ENCODE peak calls at places on chromosomes 1 and 21, in seven cellular contexts. R is DND-41, C is omental fat pad, D is cardiac muscle cell, P is endodermal cell, I is kidney epithelial cell, V is GM12865. Z is an unnamed sample.

GRCh38 chr1:212595229-212595628 is 13.3 kb upstream of the ATF3 start:
- DNase-seq in R (no peak), C (no peak), D (no peak), P (no peak), I (no peak), V (no peak), Z (no peak)

GRCh38 chr1:153542956-153543737 is 2.4 kb upstream of the S100A5 start:
- DNase-seq in R (peak), C (no peak), D (no peak), P (no peak), I (no peak), V (no peak), Z (no peak)

GRCh38 chr1:205214756-205215155 is 3.3 kb upstream of the DSTYK start:
- DNase-seq in R (no peak), C (no peak), D (no peak), P (no peak), I (no peak), V (no peak), Z (no peak)

GRCh38 chr21:45388011-45388521 is 16.9 kb upstream of the COL18A1 start:
- DNase-seq in R (no peak), C (no peak), D (peak), P (peak), I (no peak), V (no peak), Z (no peak)

GRCh38 chr1:228094432-228095016 is 8.6 kb downstream of the C1orf35 start:
- DNase-seq in R (peak), C (peak), D (no peak), P (peak), I (no peak), V (peak), Z (peak)

GRCh38 chr1:11492235-11492634 is 13.3 kb downstream of the DISP3 start:
- DNase-seq in R (no peak), C (no peak), D (no peak), P (no peak), I (no peak), V (no peak), Z (no peak)

GRCh38 chr1:239268007-239268406 is 118.4 kb upstream of the CHRM3 start:
- DNase-seq in R (no peak), C (no peak), D (no peak), P (no peak), I (no peak), V (no peak), Z (no peak)

GRCh38 chr1:94560333-94560732 is 18.8 kb upstream of the F3 start:
- DNase-seq in R (no peak), C (no peak), D (no peak), P (no peak), I (no peak), V (no peak), Z (no peak)

GRCh38 chr21:41613421-41613998 is 105.6 kb upstream of the TMPRSS2 start:
- DNase-seq in R (no peak), C (no peak), D (no peak), P (no peak), I (no peak), V (no peak), Z (no peak)

GRCh38 chr1:109266965-109267364 is 16.0 kb downstream of the PSRC1 start:
- DNase-seq in R (no peak), C (no peak), D (no peak), P (no peak), I (no peak), V (no peak), Z (no peak)

GRCh38 chr21:28431527-28432200 is 561.0 kb downstream of the LTN1 start:
- DNase-seq in R (no peak), C (no peak), D (no peak), P (no peak), I (no peak), V (no peak), Z (no peak)

GRCh38 chr1:245987997-245988392 is 519.1 kb downstream of the SMYD3 start:
- DNase-seq in R (no peak), C (no peak), D (no peak), P (no peak), I (no peak), V (no peak), Z (no peak)

GRCh38 chr1:170929412-170929834 is 5.9 kb upstream of the MROH9 start:
- DNase-seq in R (no peak), C (no peak), D (no peak), P (no peak), I (no peak), V (no peak), Z (no peak)

DNA sequence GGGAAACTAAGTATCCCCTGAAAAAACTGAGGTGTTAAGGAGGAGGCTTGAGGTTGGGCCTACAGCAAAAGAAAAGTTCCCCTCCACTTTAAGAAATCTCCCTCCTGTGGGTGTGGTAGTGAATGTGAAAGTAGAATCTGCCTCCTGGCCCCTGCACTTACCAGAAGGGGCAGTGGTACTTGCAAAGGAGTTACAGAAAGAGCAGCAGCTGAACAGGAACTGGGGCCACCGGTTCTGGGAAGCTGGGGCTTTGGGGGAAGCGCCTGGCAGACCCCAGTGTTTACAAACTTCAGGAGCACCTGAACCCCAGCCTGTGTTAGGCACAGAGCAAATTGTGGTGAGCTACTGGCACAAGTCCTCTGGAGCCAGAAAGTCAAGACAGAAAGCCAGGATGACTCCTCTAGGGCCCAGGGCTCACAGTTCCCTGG is 250.2 kb upstream of the FGGY start:
- DNase-seq in R (peak), C (no peak), D (no peak), P (peak), I (no peak), V (peak), Z (no peak)
- TF ChIP-seq CTCF in R (peak), C (no peak), D (peak), P (peak), I (peak), V (peak), Z (no peak)

GRCh38 chr1:177185209-177185608 is 14.5 kb downstream of the BRINP2 start:
- DNase-seq in R (no peak), C (no peak), D (no peak), P (peak), I (no peak), V (no peak), Z (no peak)
- TF ChIP-seq CTCF in R (peak), C (no peak), D (peak), P (peak), I (peak), V (peak), Z (peak)

GRCh38 chr1:167522246-167522645 is 3.9 kb upstream of the CD247 start:
- DNase-seq in R (no peak), C (no peak), D (no peak), P (no peak), I (no peak), V (no peak), Z (no peak)

GRCh38 chr1:167524651-167525050 is 6.3 kb upstream of the CD247 start:
- DNase-seq in R (no peak), C (no peak), D (no peak), P (no peak), I (no peak), V (no peak), Z (no peak)

GRCh38 chr1:167517535-167518330 is 596 bp downstream of the CD247 start:
- DNase-seq in R (peak), C (no peak), D (no peak), P (no peak), I (no peak), V (no peak), Z (no peak)

GRCh38 chr1:167518331-167518700 is at the start of gene CD247:
- DNase-seq in R (peak), C (no peak), D (no peak), P (no peak), I (no peak), V (no peak), Z (no peak)

GRCh38 chr1:167520711-167521206 is 2.4 kb upstream of the CD247 start:
- DNase-seq in R (no peak), C (no peak), D (no peak), P (no peak), I (no peak), V (no peak), Z (no peak)
- TF ChIP-seq CTCF in R (no peak), C (no peak), D (no peak), P (peak), I (no peak), V (no peak), Z (no peak)

DNA sequence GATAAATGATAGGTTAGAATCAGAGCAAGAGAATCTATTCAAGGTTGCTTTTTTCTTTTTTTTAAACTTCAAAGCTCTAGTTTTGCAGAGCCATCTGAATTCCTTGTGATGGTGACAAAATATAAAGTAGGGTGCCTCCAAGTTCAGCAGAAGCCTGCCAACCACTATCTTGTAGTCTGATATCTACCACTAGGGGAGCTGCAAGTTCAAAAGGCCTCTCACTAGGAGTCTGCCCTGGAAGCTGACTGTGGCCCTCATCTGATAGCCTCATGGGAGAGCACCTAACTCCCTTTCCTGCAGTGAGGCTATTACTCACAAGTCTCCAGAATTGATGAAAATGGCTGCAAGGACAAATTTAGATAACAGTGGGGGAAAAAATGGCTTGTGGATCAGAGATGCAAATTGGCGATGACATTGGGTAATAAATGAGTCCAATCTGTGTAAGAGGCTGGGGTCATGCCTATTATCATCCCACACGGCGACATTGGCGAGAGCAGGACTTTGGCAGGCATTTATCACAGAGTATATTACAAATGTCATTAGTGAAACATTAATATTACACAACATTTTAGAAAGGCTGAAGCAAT is 10.7 kb upstream of the ZP4 start:
- DNase-seq in R (peak), C (no peak), D (peak), P (peak), I (no peak), V (peak), Z (no peak)
- TF ChIP-seq CTCF in R (peak), C (no peak), D (no peak), P (peak), I (peak), V (peak), Z (peak)

GRCh38 chr1:24909388-24909898 is 20.6 kb downstream of the RUNX3 start:
- DNase-seq in R (no peak), C (no peak), D (peak), P (peak), I (peak), V (no peak), Z (no peak)
- TF ChIP-seq CTCF in R (peak), C (no peak), D (peak), P (peak), I (peak), V (no peak), Z (peak)

GRCh38 chr1:202590975-202591411 is 119.3 kb downstream of the SYT2 start:
- DNase-seq in R (no peak), C (no peak), D (no peak), P (no peak), I (no peak), V (no peak), Z (no peak)

GRCh38 chr1:202596638-202597037 is 113.6 kb downstream of the SYT2 start:
- DNase-seq in R (no peak), C (no peak), D (no peak), P (no peak), I (no peak), V (no peak), Z (no peak)

GRCh38 chr1:202591523-202591922 is 118.7 kb downstream of the SYT2 start:
- DNase-seq in R (no peak), C (no peak), D (no peak), P (no peak), I (no peak), V (no peak), Z (no peak)

GRCh38 chr1:202592141-202592540 is 118.1 kb downstream of the SYT2 start:
- DNase-seq in R (no peak), C (no peak), D (no peak), P (no peak), I (no peak), V (no peak), Z (no peak)

DNA sequence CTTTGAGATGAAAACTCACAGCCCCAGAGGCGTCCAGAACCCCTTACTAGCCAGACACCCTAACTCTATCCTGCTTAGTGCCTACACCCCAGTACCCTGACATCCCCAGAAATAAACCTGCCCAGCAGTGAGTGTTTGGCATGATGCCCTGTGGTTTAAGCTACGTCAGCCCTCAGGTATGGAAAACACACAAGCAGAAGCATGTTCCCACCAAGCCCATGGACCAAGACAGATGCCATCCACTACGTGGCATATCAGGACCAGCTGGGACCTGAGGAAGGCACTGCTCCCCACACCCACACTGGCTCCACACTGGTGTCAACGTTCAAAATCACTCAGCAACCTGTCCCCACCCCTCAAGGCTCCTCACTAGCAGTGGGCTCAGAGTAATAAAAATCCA is 116.4 kb downstream of the SYT2 start:
- DNase-seq in R (no peak), C (no peak), D (no peak), P (no peak), I (peak), V (no peak), Z (no peak)
- TF ChIP-seq CTCF in R (no peak), C (no peak), D (no peak), P (no peak), I (no peak), V (no peak), Z (no peak)

GRCh38 chr1:232643227-232643626 is 13.3 kb upstream of the SIPA1L2 start:
- DNase-seq in R (no peak), C (no peak), D (no peak), P (no peak), I (no peak), V (no peak), Z (no peak)
- TF ChIP-seq CTCF in R (no peak), C (no peak), D (peak), P (peak), I (no peak), V (no peak), Z (no peak)

DNA sequence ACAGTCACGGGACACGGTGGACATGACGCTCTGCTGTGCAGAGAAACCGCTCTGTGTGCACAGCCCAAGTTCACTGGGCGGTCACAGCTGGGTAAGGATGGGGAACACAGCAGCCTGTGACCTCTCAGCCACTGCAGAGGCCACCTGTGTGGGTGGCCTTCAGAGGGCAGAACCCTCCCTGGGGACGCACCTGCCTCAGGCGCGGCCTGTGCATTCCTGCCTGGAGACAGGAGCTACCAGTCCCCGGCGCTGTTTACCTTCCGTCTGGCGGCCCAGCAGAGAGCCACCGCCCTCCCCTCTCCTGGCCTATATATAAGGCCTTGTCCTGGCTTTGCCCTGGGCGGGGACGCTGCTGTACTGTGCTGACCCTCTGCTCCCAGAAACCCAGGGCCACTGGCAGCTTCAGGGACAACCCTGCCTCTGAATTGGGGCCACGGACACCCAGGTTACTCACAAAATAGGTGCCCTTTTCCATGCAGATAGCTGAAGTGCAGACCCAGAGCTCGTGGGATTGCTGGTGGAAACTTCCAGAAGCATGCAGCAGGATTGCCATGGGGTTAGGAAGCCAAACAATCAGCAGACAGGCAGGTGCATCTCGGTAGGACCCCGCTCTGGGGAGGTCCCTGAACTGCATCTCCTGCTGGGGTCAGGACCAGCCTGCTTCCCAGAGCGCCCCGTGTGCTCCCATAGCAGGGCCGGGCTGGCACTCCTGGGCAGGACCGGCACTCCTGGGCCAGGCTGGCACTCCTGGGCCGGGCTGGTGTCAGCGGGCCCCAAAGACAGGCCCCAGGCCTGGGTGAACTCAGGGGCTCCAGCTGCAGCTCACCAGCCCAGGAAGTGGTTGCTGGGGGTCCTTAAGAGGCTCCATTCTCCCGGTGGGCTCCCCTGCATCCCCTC is 83.6 kb downstream of the SIK1 start:
- DNase-seq in R (no peak), C (no peak), D (no peak), P (no peak), I (no peak), V (no peak), Z (no peak)
- TF ChIP-seq CTCF in R (no peak), C (no peak), D (no peak), P (no peak), I (no peak), V (no peak), Z (no peak)

GRCh38 chr1:41538741-41539415 is 54.4 kb upstream of the EDN2 start:
- DNase-seq in R (no peak), C (no peak), D (no peak), P (no peak), I (no peak), V (no peak), Z (no peak)

GRCh38 chr1:41535236-41535720 is 50.8 kb upstream of the EDN2 start:
- DNase-seq in R (no peak), C (no peak), D (no peak), P (no peak), I (no peak), V (no peak), Z (no peak)

GRCh38 chr1:41536296-41536695 is 51.8 kb upstream of the EDN2 start:
- DNase-seq in R (no peak), C (no peak), D (no peak), P (no peak), I (no peak), V (no peak), Z (no peak)

GRCh38 chr1:41537788-41538351 is 53.4 kb upstream of the EDN2 start:
- DNase-seq in R (no peak), C (no peak), D (peak), P (no peak), I (peak), V (no peak), Z (no peak)

GRCh38 chr1:41537257-41537656 is 52.8 kb upstream of the EDN2 start:
- DNase-seq in R (no peak), C (no peak), D (no peak), P (no peak), I (no peak), V (no peak), Z (no peak)
- TF ChIP-seq CTCF in R (no peak), C (no peak), D (no peak), P (no peak), I (no peak), V (no peak), Z (no peak)

GRCh38 chr1:8467308-8467707 is 149.4 kb downstream of the SLC45A1 start:
- DNase-seq in R (no peak), C (no peak), D (no peak), P (no peak), I (no peak), V (no peak), Z (no peak)

GRCh38 chr1:8464377-8464776 is 146.5 kb downstream of the SLC45A1 start:
- DNase-seq in R (no peak), C (no peak), D (peak), P (peak), I (no peak), V (no peak), Z (no peak)

GRCh38 chr1:8463144-8463927 is 145.4 kb downstream of the SLC45A1 start:
- DNase-seq in R (peak), C (no peak), D (peak), P (peak), I (no peak), V (no peak), Z (no peak)

GRCh38 chr1:8465692-8466091 is 147.8 kb downstream of the SLC45A1 start:
- DNase-seq in R (no peak), C (no peak), D (no peak), P (no peak), I (no peak), V (no peak), Z (no peak)

DNA sequence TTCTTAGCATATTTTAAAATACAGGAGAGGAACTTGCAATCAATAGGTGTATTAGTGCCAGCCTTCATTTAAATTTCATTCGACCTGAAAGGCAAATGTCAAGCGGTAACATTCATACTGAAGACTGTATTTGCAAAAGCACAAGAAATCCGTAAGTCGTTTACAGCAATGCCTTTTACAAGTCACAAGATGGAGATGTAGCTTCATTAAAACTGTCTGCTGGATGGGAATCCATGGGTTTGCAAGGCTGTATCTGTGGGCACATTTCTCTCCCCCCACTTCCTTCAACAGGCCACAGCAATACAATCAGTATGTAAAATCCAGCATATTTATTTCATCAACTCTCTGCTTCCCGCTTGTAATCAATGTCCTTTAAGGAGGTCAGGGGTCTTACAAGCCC is 147.1 kb downstream of the SLC45A1 start:
- DNase-seq in R (no peak), C (no peak), D (no peak), P (no peak), I (no peak), V (no peak), Z (no peak)
- TF ChIP-seq CTCF in R (peak), C (no peak), D (no peak), P (no peak), I (no peak), V (no peak), Z (peak)

Z was measured in D721Med.